ENCODE peak calls at places on chromosomes 11 and 22, in ten cellular contexts. M is IMR-90, W is heart right ventricle, E is HCT116, J is fibroblast of lung, G is PC-3, X is Karpas-422, A is endodermal cell, B is astrocyte, N is ovary. K is an unnamed sample.

GRCh38 chr11:62612366-62613274 is at the start of the genes EML3 and ROM1:
- DNase-seq in M (peak; percentile 63), E (no peak), J (peak; percentile 74), X (peak; percentile 97), G (peak; percentile 79), B (peak; percentile 48), N (peak; percentile 96), W (peak; percentile 93), A (peak; percentile 98), K (peak; percentile 98)

GRCh38 chr22:39999144-39999757 is 4.5 kb downstream of the FAM83F start:
- DNase-seq in M (peak; percentile 84), W (no peak), N (no peak), E (no peak), X (no peak), J (peak; percentile 50), A (no peak), B (peak; percentile 42), G (no peak), K (no peak)

GRCh38 chr11:17783878-17784277 is 49.3 kb downstream of the KCNC1 start:
- DNase-seq in N (peak; percentile 4), M (no peak), X (no peak), G (no peak), W (no peak), A (no peak), B (no peak), E (no peak), J (no peak), K (no peak)

GRCh38 chr11:72678524-72678923 is 4.3 kb upstream of the PDE2A start:
- DNase-seq in W (no peak), N (no peak), E (no peak), B (no peak), X (no peak), G (no peak), M (no peak), J (no peak), A (no peak), K (no peak)

GRCh38 chr11:120912504-120912903 is 111.4 kb upstream of the TBCEL start:
- DNase-seq in G (peak; percentile 60), M (peak; percentile 57), B (peak; percentile 25), N (no peak), E (peak; percentile 53), W (no peak), A (no peak), J (peak; percentile 51), X (peak; percentile 42), K (no peak)

GRCh38 chr11:34311126-34311525 is 46.7 kb downstream of the ABTB2 start:
- DNase-seq in G (no peak), B (no peak), M (no peak), A (no peak), E (no peak), N (no peak), W (peak; percentile 39), X (no peak), J (no peak), K (peak; percentile 75)

GRCh38 chr11:7436657-7437056 is 48.6 kb upstream of the OLFML1 start:
- DNase-seq in A (no peak), N (no peak), G (no peak), X (peak; percentile 88), J (no peak), W (no peak), B (no peak), M (no peak), E (no peak), K (no peak)

GRCh38 chr11:128627666-128628342 is 40.4 kb upstream of the ETS1 start:
- DNase-seq in G (no peak), B (no peak), A (peak; percentile 66), W (no peak), X (peak; percentile 76), M (no peak), E (no peak), J (no peak), N (no peak), K (peak; percentile 37)

DNA sequence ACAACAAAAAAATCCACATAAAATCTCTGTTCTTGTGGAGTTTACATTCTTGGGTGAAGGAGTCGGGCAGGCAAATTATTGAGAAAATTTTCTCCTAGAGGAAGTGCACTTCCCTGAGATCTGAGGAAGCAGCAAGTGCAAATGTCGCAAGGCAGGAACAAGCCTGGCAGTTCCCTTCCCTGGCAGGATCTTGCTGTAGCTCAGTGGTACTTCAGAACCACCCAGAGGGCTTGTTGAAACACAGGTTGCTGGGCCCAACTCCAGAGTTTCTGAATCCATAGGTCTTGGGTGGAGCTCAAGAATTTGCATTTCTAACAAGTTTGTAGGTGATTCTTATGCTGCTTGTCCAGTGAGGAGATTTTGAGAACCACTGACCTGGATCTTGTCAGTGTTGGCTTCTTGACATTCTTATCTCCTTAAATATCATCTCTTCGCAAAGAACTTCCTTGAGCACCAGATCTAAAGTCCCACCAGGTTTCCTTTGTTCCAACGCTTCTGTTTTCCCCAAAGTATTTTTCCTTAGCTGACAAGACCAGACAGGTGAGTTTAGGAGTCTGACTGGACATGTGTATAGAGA is 9.6 kb downstream of the QSER1 start:
- DNase-seq in N (no peak), E (no peak), X (no peak), A (no peak), G (no peak), B (no peak), M (no peak), J (no peak), W (no peak), K (no peak)
- H3K27ac ChIP-seq in N (no peak overlapping the region), E (no peak overlapping the region), X (no peak overlapping the region), A (no peak overlapping the region), G (no peak overlapping the region), B (no peak overlapping the region), M (no peak overlapping the region), J (no peak overlapping the region), W (no peak overlapping the region), K (no peak overlapping the region)

GRCh38 chr22:48084041-48084748 is 1321.7 kb downstream of the TBC1D22A start:
- DNase-seq in B (no peak), J (no peak), N (no peak), W (no peak), E (no peak), G (no peak), X (peak; percentile 65), A (peak; percentile 76), M (no peak), K (no peak)

GRCh38 chr22:48088226-48088625 is 1325.8 kb downstream of the TBC1D22A start:
- DNase-seq in W (no peak), G (no peak), X (peak; percentile 87), B (no peak), M (no peak), A (no peak), N (no peak), J (no peak), E (no peak), K (no peak)

GRCh38 chr22:48084749-48085090 is 1322.3 kb downstream of the TBC1D22A start:
- DNase-seq in M (no peak), X (peak; percentile 79), W (no peak), G (no peak), E (no peak), A (no peak), J (no peak), N (no peak), B (no peak), K (no peak)

GRCh38 chr22:48083502-48083901 is 1321.1 kb downstream of the TBC1D22A start:
- DNase-seq in B (no peak), X (peak; percentile 93), E (no peak), J (no peak), N (no peak), A (no peak), G (no peak), M (no peak), W (no peak), K (no peak)

GRCh38 chr22:48086246-48086645 is 1323.8 kb downstream of the TBC1D22A start:
- DNase-seq in W (no peak), X (no peak), B (no peak), G (no peak), E (no peak), N (peak; percentile 1), M (no peak), A (no peak), J (no peak), K (no peak)
- H3K27me3 ChIP-seq in W (peaks cover 21% of the 10 kb centered on the region), X (no peaks in the 10 kb centered on the region), B (no peaks in the 10 kb centered on the region), G (no peaks in the 10 kb centered on the region), E (no peaks in the 10 kb centered on the region), N (no peaks in the 10 kb centered on the region), M (no peaks in the 10 kb centered on the region), A (no peaks in the 10 kb centered on the region), J (no peaks in the 10 kb centered on the region), K (no peaks in the 10 kb centered on the region)

DNA sequence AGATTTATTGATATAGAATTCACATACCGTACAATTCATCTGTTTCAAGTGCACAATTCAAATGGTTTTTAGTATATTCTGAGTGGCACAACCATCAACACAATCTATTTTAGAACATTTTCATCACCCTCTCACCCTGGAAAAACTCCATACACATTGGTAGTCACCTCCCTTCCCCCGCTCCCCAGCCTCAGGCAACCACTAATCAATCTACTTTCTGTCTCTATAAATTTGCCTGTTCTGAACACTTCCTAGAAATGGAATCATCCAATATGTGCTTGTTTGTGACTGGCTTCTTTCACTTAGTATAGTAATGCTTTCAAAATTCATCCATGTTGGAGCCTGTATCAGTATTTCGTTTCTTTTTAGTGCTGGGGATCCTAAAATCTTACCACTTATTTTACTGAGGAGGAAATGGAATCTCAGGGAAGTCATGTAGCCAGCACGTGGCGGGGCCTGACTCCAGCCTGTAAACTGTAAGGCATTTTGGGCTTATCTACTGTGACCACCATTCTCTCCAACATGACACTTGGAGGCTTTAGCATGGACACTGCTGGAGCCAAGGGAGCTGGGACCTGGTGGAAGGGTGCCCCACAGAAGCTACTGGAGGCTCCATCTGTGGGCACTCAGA is 905 bp upstream of the UCP3 start:
- DNase-seq in G (no peak), M (no peak), A (no peak), E (no peak), W (no peak), N (no peak), B (no peak), J (no peak), X (no peak), K (no peak)
- H3K4me1 ChIP-seq in G (no peaks in the 10 kb centered on the region), M (no peaks in the 10 kb centered on the region), A (no peaks in the 10 kb centered on the region), E (no peaks in the 10 kb centered on the region), W (peaks cover 48% of the 10 kb centered on the region), N (no peaks in the 10 kb centered on the region), B (no peaks in the 10 kb centered on the region), J (no peaks in the 10 kb centered on the region), X (peaks cover 30% of the 10 kb centered on the region), K (peaks cover 13% of the 10 kb centered on the region)

GRCh38 chr22:36027960-36028645 is 521 bp downstream of the RBFOX2 start:
- DNase-seq in B (no peak), N (no peak), E (no peak), M (no peak), X (peak; percentile 79), W (no peak), J (no peak), G (peak; percentile 52), A (no peak), K (no peak)

GRCh38 chr22:36027579-36027959 is 1.1 kb downstream of the RBFOX2 start:
- DNase-seq in A (no peak), G (peak; percentile 1), N (peak; percentile 42), B (no peak), M (no peak), X (peak; percentile 52), E (no peak), J (no peak), W (no peak), K (no peak)

GRCh38 chr22:36028646-36029405 is at the start of gene RBFOX2:
- DNase-seq in J (peak; percentile 96), M (peak; percentile 95), W (peak; percentile 99), G (peak; percentile 91), N (peak; percentile 99), A (peak; percentile 100), E (peak; percentile 88), X (peak; percentile 85), B (peak; percentile 90), K (peak; percentile 99)

GRCh38 chr22:36029406-36029755 is 757 bp upstream of the RBFOX2 start:
- DNase-seq in X (no peak), N (no peak), A (no peak), E (no peak), W (no peak), G (no peak), M (peak; percentile 38), J (no peak), B (no peak), K (no peak)

DNA sequence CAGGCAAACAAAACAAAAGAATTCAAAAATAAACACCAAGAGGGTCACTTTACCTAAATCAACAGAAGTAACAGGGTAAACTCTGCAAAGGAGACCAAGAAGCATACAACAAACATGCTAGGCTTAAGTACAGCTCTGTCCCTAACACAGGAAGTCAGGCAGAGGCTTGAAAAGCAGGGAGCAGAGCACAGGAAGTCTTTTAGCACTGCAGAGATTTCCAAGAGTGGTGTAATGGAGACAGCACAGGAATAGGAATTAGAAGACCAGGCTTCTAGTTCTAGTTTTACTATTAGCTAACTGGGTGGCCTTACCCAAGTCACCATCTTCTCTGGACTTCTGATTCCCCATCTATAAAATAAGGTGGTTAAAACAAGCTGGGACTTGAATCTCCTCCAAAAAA is 1.9 kb downstream of the RBFOX2 start:
- DNase-seq in X (no peak), A (no peak), E (no peak), M (peak; percentile 60), W (no peak), B (peak; percentile 31), G (peak; percentile 30), N (no peak), J (peak; percentile 48), K (no peak)
- H3K27ac ChIP-seq in X (no peak overlapping the region), A (no peak overlapping the region), E (no peak overlapping the region), M (no peak overlapping the region), W (peak overlapping the region; percentile 32), B (peak overlapping the region; percentile 15), G (no peak overlapping the region), N (no peak overlapping the region), J (peak overlapping the region; percentile 76), K (no peak overlapping the region)

K was measured in right cardiac atrium.